ENCODE peak calls at places on chromosomes 11 and 22, in nine cellular contexts. B is HT1080; L is activated gamma-delta T cell treated with Interleukin-2 at 50 U/mL for 16 hours; Z is stimulated activated CD4-positive, alpha-beta T cell treated with anti-CD3 and anti-CD28 coated beads, Interleukin-1b, Interleukin-23, amount 100 ng/mL, for 1 hour; H is choroid plexus epithelial cell; P is heart left ventricle; Q is Calu3; A is GM18507; E is left ventricle myocardium inferior. O is an unnamed sample.
A peak's percentile ranks its signal among the peaks of the same experiment; 100 is the strongest.

GRCh38 chr22:49918911-49919881 is 762 bp downstream of the CRELD2 start:
- DNase-seq in H (no peak), Z (no peak), L (no peak), Q (no peak), A (no peak), E (no peak), P (no peak), B (no peak), O (no peak)

GRCh38 chr11:57585301-57585700 is 12.2 kb upstream of the SERPING1 start:
- DNase-seq in P (no peak), H (peak; percentile 19), Q (no peak), E (no peak), A (no peak), L (no peak), B (no peak), Z (no peak), O (no peak)

GRCh38 chr11:116189378-116190170 is 583.2 kb downstream of the BUD13 start:
- DNase-seq in H (no peak), A (no peak), B (no peak), E (no peak), P (no peak), Z (no peak), L (no peak), Q (no peak), O (no peak)

GRCh38 chr11:57432714-57433163 is 5.8 kb upstream of the SLC43A3 start:
- DNase-seq in Q (no peak), Z (no peak), L (no peak), A (no peak), B (peak; percentile 94), H (peak; percentile 92), P (peak; percentile 44), E (no peak), O (no peak)

GRCh38 chr11:199782-200181 is 6.9 kb downstream of the SCGB1C1 start:
- DNase-seq in B (no peak), Z (no peak), A (no peak), H (no peak), P (no peak), Q (no peak), E (no peak), L (no peak), O (no peak)

GRCh38 chr22:45842141-45842831 is 134.7 kb downstream of the WNT7B start:
- DNase-seq in Q (no peak), H (peak; percentile 72), B (no peak), P (no peak), E (no peak), L (no peak), A (no peak), Z (no peak), O (no peak)

GRCh38 chr11:116545912-116546311 is 226.9 kb downstream of the BUD13 start:
- DNase-seq in E (no peak), P (no peak), L (no peak), Q (no peak), B (no peak), Z (no peak), H (no peak), A (no peak), O (no peak)

GRCh38 chr11:34552270-34552669 is 38.7 kb upstream of the ELF5 start:
- DNase-seq in P (no peak), H (no peak), L (no peak), A (no peak), B (no peak), Z (no peak), Q (no peak), E (no peak), O (no peak)

GRCh38 chr11:17762309-17762974 is 27.9 kb downstream of the KCNC1 start:
- DNase-seq in P (peak; percentile 40), H (no peak), L (no peak), Z (no peak), Q (peak; percentile 23), A (peak; percentile 15), B (peak; percentile 44), E (no peak), O (no peak)

GRCh38 chr11:131938321-131938751 is 567.9 kb downstream of the NTM start:
- DNase-seq in B (no peak), Q (no peak), A (no peak), E (no peak), P (no peak), Z (no peak), L (no peak), H (no peak), O (no peak)

GRCh38 chr11:47248664-47249377 is at the start of gene ACP2:
- DNase-seq in E (peak; percentile 87), A (peak; percentile 72), H (peak; percentile 93), P (peak; percentile 94), L (peak; percentile 82), Q (peak; percentile 88), Z (peak; percentile 57), B (peak; percentile 87), O (peak; percentile 81)

GRCh38 chr22:23856721-23857605 is 712 bp upstream of the SLC2A11 start:
- DNase-seq in Z (no peak), P (no peak), E (no peak), B (no peak), L (no peak), A (no peak), Q (peak; percentile 53), H (peak; percentile 48), O (no peak)

GRCh38 chr22:30234786-30235470 is 11.6 kb downstream of the LIF start:
- DNase-seq in B (no peak), P (no peak), E (no peak), H (peak; percentile 88), A (no peak), L (no peak), Q (no peak), Z (no peak), O (no peak)

O was measured in HTR-8/SVneo.